ENCODE peak calls at places on chromosome 17, in four cellular contexts. S, D, X and M are unnamed samples.

GRCh38 chr17:70208825-70209555 is 39.7 kb downstream of the KCNJ2 start:
- DNase-seq in S (no peak), D (no peak), X (no peak), M (no peak)

GRCh38 chr17:78258323-78259229 is 27.1 kb downstream of the TMEM235 start:
- DNase-seq in S (no peak), D (peak; percentile 53), X (no peak), M (peak; percentile 82)

GRCh38 chr17:29709861-29710849 is 87.4 kb upstream of the CORO6 start:
- DNase-seq in S (no peak), D (peak; percentile 52), X (no peak), M (no peak)

GRCh38 chr17:42920922-42921321 is 20.3 kb downstream of the G6PC1 start:
- DNase-seq in S (no peak), D (peak; percentile 41), X (no peak), M (no peak)

GRCh38 chr17:30212750-30213149 is 22.7 kb downstream of the SLC6A4 start:
- DNase-seq in S (no peak), D (no peak), X (no peak), M (no peak)

GRCh38 chr17:2214047-2214717 is 89.4 kb downstream of the SMG6 start:
- DNase-seq in S (peak; percentile 18), D (peak; percentile 96), X (peak; percentile 84), M (peak; percentile 62)

GRCh38 chr17:978110-979093 is 1.2 kb downstream of the NXN start:
- DNase-seq in S (peak; percentile 46), D (no peak), X (no peak), M (no peak)

GRCh38 chr17:74210191-74211140 is 2.9 kb upstream of the TTYH2 start:
- DNase-seq in S (peak; percentile 68), D (peak; percentile 70), X (no peak), M (peak; percentile 78)

GRCh38 chr17:28518132-28518531 is 12.0 kb downstream of the FOXN1 start:
- DNase-seq in S (no peak), D (no peak), X (no peak), M (no peak)

GRCh38 chr17:79970576-79971068 is 65.0 kb downstream of the TBC1D16 start:
- DNase-seq in S (peak; percentile 73), D (peak; percentile 44), X (peak; percentile 17), M (peak; percentile 68)

GRCh38 chr17:72359274-72359673 is 238.5 kb downstream of the SOX9 start:
- DNase-seq in S (no peak), D (no peak), X (no peak), M (no peak)